ENCODE peak calls at places on chromosomes 16 and 17, in ten cellular contexts. N, G, F, I, Q, U, K, V, M and S are unnamed samples.

GRCh38 chr17:57044976-57045867 is 39.8 kb upstream of the AKAP1 start:
- DNase-seq in G (peak), F (no peak), M (no peak), U (peak), V (no peak), N (no peak), K (no peak), Q (no peak), I (no peak), S (no peak)

GRCh38 chr16:17417740-17418139 is 53.0 kb downstream of the XYLT1 start:
- DNase-seq in I (no peak), K (no peak), U (no peak), F (peak), G (no peak), N (no peak), V (no peak), M (no peak), Q (no peak), S (no peak)

GRCh38 chr17:50209133-50209471 is 7.7 kb upstream of the COL1A1 start:
- DNase-seq in Q (no peak), I (no peak), K (no peak), G (no peak), F (no peak), N (no peak), U (no peak), V (no peak), M (no peak), S (no peak)

GRCh38 chr16:63129411-63130125 is 1093.3 kb upstream of the CDH8 start:
- DNase-seq in K (peak), V (no peak), Q (no peak), F (no peak), I (no peak), G (no peak), M (no peak), N (no peak), U (no peak), S (no peak)

GRCh38 chr17:50272711-50273653 is 1.3 kb upstream of the TMEM92 start:
- DNase-seq in G (peak), I (peak), M (peak), F (peak), N (peak), K (peak), V (peak), U (peak), Q (peak), S (no peak)

GRCh38 chr16:75265911-75266701 is 14.7 kb upstream of the BCAR1 start:
- DNase-seq in K (peak), V (peak), F (peak), G (peak), N (peak), M (peak), U (peak), I (peak), Q (peak), S (peak)

GRCh38 chr17:77616243-77616731 is 342.2 kb upstream of the TNRC6C start:
- DNase-seq in U (no peak), K (no peak), V (no peak), F (no peak), N (no peak), Q (no peak), G (no peak), M (no peak), I (peak), S (peak)

GRCh38 chr16:19008770-19009169 is 25.0 kb downstream of the TMC7 start:
- DNase-seq in K (no peak), N (no peak), F (no peak), Q (peak), U (no peak), I (no peak), V (no peak), G (no peak), M (no peak), S (no peak)

GRCh38 chr16:57627184-57627871 is 1.1 kb upstream of the ADGRG1 start:
- DNase-seq in M (no peak), F (peak), Q (peak), K (no peak), U (no peak), V (no peak), G (no peak), N (no peak), I (peak), S (no peak)

GRCh38 chr17:82414548-82415281 is 3.4 kb upstream of the HEXD start:
- DNase-seq in N (no peak), U (peak), K (peak), M (peak), G (peak), F (peak), I (peak), Q (peak), V (peak), S (peak)

GRCh38 chr17:9146064-9146463 is 124.8 kb downstream of the NTN1 start:
- DNase-seq in I (no peak), V (no peak), G (no peak), Q (no peak), N (no peak), U (no peak), K (no peak), F (no peak), M (no peak), S (no peak)

GRCh38 chr16:17836868-17837602 is 366.3 kb upstream of the XYLT1 start:
- DNase-seq in Q (peak), U (no peak), V (no peak), N (no peak), I (peak), K (peak), M (no peak), G (no peak), F (no peak), S (no peak)

GRCh38 chr16:49859139-49859947 is 3.4 kb upstream of the ZNF423 start:
- DNase-seq in U (peak), V (no peak), K (peak), N (no peak), F (peak), I (no peak), M (peak), Q (no peak), G (peak), S (no peak)

GRCh38 chr16:14240216-14240843 is 169.2 kb downstream of the MRTFB start:
- DNase-seq in V (no peak), Q (no peak), M (peak), K (no peak), U (no peak), G (peak), N (no peak), F (no peak), I (no peak), S (no peak)

GRCh38 chr17:76359375-76359774 is 5.7 kb upstream of the PRPSAP1 start:
- DNase-seq in K (no peak), U (no peak), I (no peak), M (no peak), F (no peak), Q (no peak), N (no peak), V (no peak), G (no peak), S (no peak)

GRCh38 chr17:27590864-27591263 is 40.1 kb upstream of the LGALS9 start:
- DNase-seq in I (no peak), Q (no peak), M (no peak), V (no peak), K (no peak), F (no peak), N (no peak), G (no peak), U (no peak), S (no peak)

GRCh38 chr17:38761612-38762011 is 9.1 kb downstream of the PSMB3 start:
- DNase-seq in Q (peak), U (no peak), I (peak), K (peak), G (no peak), V (no peak), N (no peak), M (no peak), F (no peak), S (no peak)

GRCh38 chr17:49051269-49051668 is 54.1 kb downstream of the IGF2BP1 start:
- DNase-seq in F (no peak), I (no peak), K (no peak), M (no peak), G (no peak), U (no peak), Q (no peak), N (no peak), V (no peak), S (no peak)

DNA sequence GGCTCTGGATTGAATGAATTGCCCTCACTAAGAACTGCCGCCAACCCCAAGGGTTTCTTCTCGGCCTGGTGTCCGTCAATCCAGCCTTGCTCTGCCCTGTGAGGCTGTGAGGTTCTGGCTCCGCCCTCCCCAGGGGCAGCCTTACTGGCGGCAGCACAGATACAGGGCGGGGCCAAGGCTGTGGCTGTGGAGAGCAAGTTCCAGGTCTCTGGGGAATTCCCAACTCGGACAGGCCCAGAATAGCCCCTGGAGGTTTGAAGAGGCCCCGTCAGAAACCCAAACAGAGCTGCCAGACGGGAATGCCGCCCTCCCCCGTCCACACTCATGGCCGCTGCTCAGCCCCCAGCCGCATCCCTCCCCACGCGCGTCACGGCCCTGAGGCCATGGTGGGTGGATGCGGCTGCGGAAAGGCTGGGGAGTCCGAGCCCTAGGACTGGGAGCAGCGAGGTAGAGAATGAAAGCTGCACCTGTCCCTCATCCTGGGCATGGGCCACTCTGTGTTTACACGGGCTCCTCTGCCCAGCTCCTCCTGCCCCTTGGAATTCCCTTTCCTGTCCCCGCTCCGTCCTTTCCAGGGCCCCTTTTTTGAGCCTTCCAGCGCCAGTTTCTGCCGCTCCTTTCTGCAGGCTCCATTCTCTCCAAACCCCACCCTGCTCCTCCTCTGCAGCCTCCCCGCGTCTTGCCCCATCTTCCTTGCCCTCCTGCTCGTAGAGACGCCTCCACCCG is 660 bp upstream of the PRRT2 start:
- DNase-seq in K (peak), Q (peak), F (peak), U (peak), M (peak), G (peak), N (peak), I (peak), V (peak), S (peak)
- TF ChIP-seq POLR2A in K (peak), Q (no peak), F (no peak), U (peak), M (no peak), G (peak), N (no peak), I (peak), V (no peak), S (peak)

GRCh38 chr16:84759906-84760305 is 59.9 kb upstream of the CRISPLD2 start:
- DNase-seq in F (no peak), K (no peak), U (no peak), I (no peak), V (no peak), G (no peak), M (no peak), Q (no peak), N (no peak), S (no peak)

GRCh38 chr16:84758627-84759026 is 58.8 kb downstream of the USP10 start:
- DNase-seq in I (no peak), V (no peak), N (no peak), K (no peak), G (no peak), M (no peak), U (no peak), Q (no peak), F (no peak), S (no peak)

GRCh38 chr16:84761448-84762368 is 58.1 kb upstream of the CRISPLD2 start:
- DNase-seq in V (no peak), U (no peak), I (no peak), M (no peak), F (no peak), N (no peak), Q (peak), G (no peak), K (no peak), S (no peak)

GRCh38 chr16:84756830-84757229 is 57.0 kb downstream of the USP10 start:
- DNase-seq in K (no peak), F (no peak), M (no peak), I (no peak), G (no peak), Q (no peak), U (no peak), N (no peak), V (no peak), S (no peak)

DNA sequence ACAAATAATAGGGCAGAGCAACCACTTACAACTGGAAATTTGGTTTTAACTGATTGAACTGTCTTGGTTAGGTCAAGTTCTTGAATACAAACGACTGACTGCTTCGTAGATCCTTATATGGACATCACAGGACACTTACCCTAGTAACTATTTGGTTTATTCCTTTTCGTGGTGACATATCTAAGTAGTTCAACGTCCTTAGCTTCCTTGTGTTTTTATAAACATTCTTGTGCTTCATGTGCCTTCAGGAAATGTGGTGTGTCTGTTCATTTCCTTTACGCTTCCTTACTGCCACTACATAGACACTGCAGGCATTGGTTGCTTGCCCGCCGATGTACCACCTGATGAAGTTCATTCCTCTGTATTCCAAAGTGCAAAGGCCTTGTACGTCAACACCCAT is 59.3 kb downstream of the USP10 start:
- DNase-seq in I (no peak), Q (peak), F (no peak), U (no peak), K (no peak), V (no peak), G (no peak), N (no peak), M (no peak), S (no peak)
- H3K27ac ChIP-seq in I (no peak), Q (peak), F (no peak), U (peak), K (no peak), V (peak), G (no peak), N (no peak), M (no peak), S (no peak)

DNA sequence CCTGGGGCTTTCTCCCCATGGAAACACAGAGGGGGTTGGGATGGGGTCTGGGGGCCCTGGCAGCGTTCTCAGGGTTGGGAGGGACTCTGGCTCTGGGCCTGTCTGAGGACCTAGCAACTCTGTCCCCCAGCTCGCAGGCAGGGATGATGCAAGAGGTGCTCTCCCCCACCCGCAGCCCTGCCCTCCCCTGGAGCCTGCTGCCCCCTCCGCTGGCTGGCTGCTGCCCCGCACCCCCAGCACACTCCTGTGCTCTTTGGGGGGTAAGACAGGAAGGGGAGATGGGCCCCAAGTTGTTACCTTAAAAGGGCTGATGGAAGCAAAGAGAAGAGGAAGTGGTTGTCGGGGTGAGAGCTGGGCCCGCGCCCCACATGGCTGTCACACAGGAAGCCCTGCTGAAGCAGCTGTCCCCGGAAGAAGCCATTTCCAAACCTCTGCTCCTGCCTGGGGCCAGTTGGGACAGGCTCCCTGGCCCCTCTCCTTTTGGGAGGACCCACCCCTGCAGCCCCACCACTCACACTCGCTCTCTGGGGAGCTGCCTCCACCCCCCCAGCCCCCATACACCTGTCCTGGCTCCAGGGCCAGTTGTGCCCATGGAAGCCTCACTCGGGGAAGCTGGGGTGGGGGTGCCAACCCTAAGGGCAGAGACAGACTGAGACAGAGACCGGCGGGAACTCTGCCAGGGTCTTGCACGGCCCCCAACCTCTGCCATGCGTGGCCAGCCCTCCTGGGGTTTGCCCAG is 2.5 kb downstream of the CORO1A start:
- DNase-seq in I (no peak), F (peak), Q (no peak), V (peak), G (peak), N (peak), M (peak), K (no peak), U (peak), S (peak)
- TF ChIP-seq POLR2A in I (no peak), F (no peak), Q (no peak), V (no peak), G (no peak), N (no peak), M (no peak), K (no peak), U (no peak), S (no peak)

GRCh38 chr17:979211-979538 is 401 bp downstream of the NXN start:
- DNase-seq in Q (no peak), N (no peak), K (no peak), M (no peak), I (no peak), U (no peak), V (no peak), F (no peak), G (no peak), S (no peak)

GRCh38 chr17:975321-975982 is 4.1 kb downstream of the NXN start:
- DNase-seq in M (no peak), U (no peak), N (no peak), F (no peak), G (no peak), Q (no peak), V (no peak), K (no peak), I (no peak), S (no peak)

GRCh38 chr17:978110-979093 is 1.2 kb downstream of the NXN start:
- DNase-seq in Q (peak), U (peak), M (peak), N (no peak), I (no peak), K (no peak), V (peak), G (peak), F (peak), S (no peak)

GRCh38 chr17:976316-976715 is 3.3 kb downstream of the NXN start:
- DNase-seq in N (no peak), F (no peak), V (no peak), U (no peak), K (no peak), M (no peak), Q (no peak), I (no peak), G (no peak), S (no peak)

GRCh38 chr17:977163-977562 is 2.4 kb downstream of the NXN start:
- DNase-seq in F (no peak), V (no peak), Q (peak), N (no peak), G (no peak), I (no peak), U (no peak), M (no peak), K (no peak), S (no peak)
- H3K27ac ChIP-seq in F (no peak), V (peak), Q (peak), N (no peak), G (no peak), I (no peak), U (peak), M (no peak), K (no peak), S (peak)

DNA sequence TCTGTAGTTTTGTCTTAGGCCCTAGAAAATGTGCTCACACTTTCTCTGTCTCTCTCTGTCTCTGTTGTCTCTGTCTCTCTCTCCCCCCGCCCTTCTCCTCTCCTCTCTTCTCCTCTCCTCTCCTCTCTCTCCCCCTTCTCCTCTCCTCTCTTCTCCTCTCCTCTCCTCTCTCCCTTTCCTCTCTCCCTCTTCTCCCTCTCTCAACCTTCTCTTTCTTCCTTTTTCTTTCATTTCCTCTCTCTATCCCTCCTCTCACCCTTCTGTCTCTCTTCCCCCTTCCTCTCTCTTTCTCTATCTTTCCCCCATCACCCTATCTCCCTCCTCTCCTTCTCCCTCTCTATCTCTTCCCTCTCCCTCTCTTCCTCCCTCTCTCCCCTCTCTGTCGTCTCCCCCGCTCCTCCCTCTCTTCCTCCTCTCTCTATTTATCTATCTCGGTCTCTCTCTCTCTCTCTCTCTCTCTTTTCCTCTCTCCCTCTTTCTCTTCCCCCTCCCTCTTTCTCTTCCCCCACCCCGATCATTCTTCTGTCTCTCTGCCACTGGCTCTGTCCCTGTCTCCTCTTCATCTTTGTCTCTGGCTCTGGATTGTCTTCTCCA is 107.2 kb upstream of the C16orf82 start:
- DNase-seq in M (no peak), K (no peak), U (no peak), I (no peak), Q (no peak), F (no peak), G (no peak), N (no peak), V (no peak), S (no peak)
- TF ChIP-seq POLR2A in M (no peak), K (no peak), U (no peak), I (no peak), Q (no peak), F (no peak), G (no peak), N (no peak), V (no peak), S (no peak)

DNA sequence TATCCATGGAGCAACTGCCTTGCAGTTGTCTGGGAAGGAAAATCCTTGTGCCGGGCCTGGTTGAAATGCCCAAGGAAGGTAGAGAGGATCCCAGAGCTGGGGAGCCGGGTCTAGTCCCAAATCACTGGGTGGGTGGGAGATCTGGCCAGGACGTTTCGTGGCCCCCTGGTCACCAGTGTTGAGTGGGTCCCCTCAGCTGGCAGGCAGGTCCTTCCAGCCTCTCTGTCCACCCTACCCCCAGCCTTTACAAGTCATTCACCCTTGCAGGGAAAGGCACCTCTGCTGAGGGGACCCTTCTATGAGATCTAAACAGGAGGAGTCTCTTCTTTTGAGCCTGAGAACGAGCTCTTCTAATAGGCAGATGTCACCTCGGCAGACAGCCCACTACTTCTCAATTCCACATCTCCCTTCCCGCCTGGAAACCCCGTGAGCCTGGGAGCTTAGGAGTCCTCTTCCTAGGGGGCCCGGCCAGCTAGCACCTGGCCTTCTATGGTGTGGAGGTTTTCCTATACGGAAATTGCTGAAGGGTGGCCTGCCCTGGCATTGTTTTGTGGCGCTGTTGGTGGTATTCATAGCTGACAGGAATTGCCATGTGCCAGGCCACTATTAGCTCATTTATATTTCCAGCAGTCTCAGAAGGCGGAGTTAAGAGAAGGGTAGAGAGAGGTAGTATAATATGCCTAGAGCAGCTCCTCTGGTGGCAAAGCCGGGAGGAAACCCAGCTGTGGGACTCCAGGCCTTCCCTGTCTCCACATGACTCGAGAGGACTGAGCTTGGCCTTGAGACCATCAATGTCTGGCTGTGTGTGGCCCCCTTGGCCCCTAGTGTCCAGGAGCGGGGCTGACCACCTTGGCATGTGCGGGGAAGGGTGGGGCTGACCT is 13.3 kb downstream of the MPRIP start:
- DNase-seq in U (no peak), V (peak), M (no peak), K (no peak), I (peak), F (no peak), Q (no peak), N (peak), G (peak), S (peak)
- H3K27ac ChIP-seq in U (peak), V (peak), M (no peak), K (no peak), I (peak), F (no peak), Q (no peak), N (peak), G (peak), S (peak)